ENCODE peak calls at places on chromosomes 11 and 22, in seven cellular contexts. I, W, A, Y, L, X and E are unnamed samples.

GRCh38 chr11:105621985-105622384 is 12.1 kb downstream of the GRIA4 start:
- DNase-seq in A (no peak), W (no peak), L (no peak), Y (no peak), X (no peak), I (no peak), E (no peak)

GRCh38 chr11:92605667-92606066 is 363.8 kb upstream of the MTNR1B start:
- DNase-seq in I (no peak), W (no peak), A (no peak), Y (no peak), X (no peak), L (peak; percentile 6), E (no peak)

GRCh38 chr11:109267293-109268095 is 154.5 kb upstream of the C11orf87 start:
- DNase-seq in L (no peak), A (no peak), Y (no peak), I (no peak), W (no peak), X (peak; percentile 19), E (no peak)

GRCh38 chr11:67347964-67348749 is 5.2 kb downstream of the POLD4 start:
- DNase-seq in X (no peak), A (no peak), W (no peak), I (no peak), L (no peak), Y (no peak), E (no peak)

GRCh38 chr11:60786811-60787567 is 1.9 kb downstream of the MS4A10 start:
- DNase-seq in A (peak; percentile 70), X (peak; percentile 31), L (no peak), W (no peak), Y (no peak), I (no peak), E (no peak)

GRCh38 chr22:21041937-21042336 is 3.8 kb upstream of the LRRC74B start:
- DNase-seq in I (no peak), L (no peak), W (no peak), X (no peak), A (no peak), Y (no peak), E (no peak)

GRCh38 chr11:96798445-96798844 is 408.6 kb downstream of the JRKL start:
- DNase-seq in L (no peak), W (peak; percentile 4), I (no peak), Y (no peak), X (no peak), A (no peak), E (no peak)

GRCh38 chr11:117833401-117833891 is 8.9 kb upstream of the FXYD2 start:
- DNase-seq in I (peak; percentile 47), A (no peak), Y (peak; percentile 99), L (no peak), W (peak; percentile 31), X (no peak), E (no peak)

GRCh38 chr11:86484164-86484794 is 109.6 kb downstream of the CCDC81 start:
- DNase-seq in Y (no peak), L (no peak), I (peak; percentile 62), A (peak; percentile 97), W (no peak), X (peak; percentile 90), E (no peak)

GRCh38 chr11:126731526-126731925 is 269.0 kb downstream of the KIRREL3 start:
- DNase-seq in Y (no peak), W (no peak), I (no peak), A (no peak), X (no peak), L (no peak), E (no peak)

GRCh38 chr22:46681010-46681409 is 57.0 kb downstream of the CERK start:
- DNase-seq in X (no peak), W (peak; percentile 19), A (no peak), L (no peak), Y (no peak), I (no peak), E (no peak)

GRCh38 chr11:66586136-66586535 is 6.7 kb downstream of the CCDC87 start:
- DNase-seq in A (no peak), L (no peak), W (no peak), X (no peak), Y (no peak), I (no peak), E (no peak)

GRCh38 chr11:103609117-103610066 is 427.0 kb upstream of the DDI1 start:
- DNase-seq in Y (no peak), A (peak; percentile 93), L (no peak), I (peak; percentile 57), X (peak; percentile 96), W (no peak), E (no peak)

GRCh38 chr11:18617688-18618340 is 16.3 kb downstream of the SPTY2D1 start:
- DNase-seq in I (no peak), W (no peak), A (peak; percentile 37), Y (no peak), L (no peak), X (peak; percentile 56), E (peak; percentile 81)

GRCh38 chr11:111565111-111565720 is 24.7 kb downstream of the LAYN start:
- DNase-seq in A (peak; percentile 61), X (peak; percentile 73), Y (peak; percentile 66), I (peak; percentile 68), L (peak; percentile 25), W (peak; percentile 86), E (peak; percentile 60)

GRCh38 chr11:113992459-113993105 is 17.7 kb downstream of the HTR3A start:
- DNase-seq in A (no peak), X (no peak), I (no peak), L (no peak), W (no peak), Y (peak; percentile 55), E (no peak)

GRCh38 chr11:70586261-70587094 is 188.1 kb downstream of the CTTN start:
- DNase-seq in I (no peak), Y (no peak), L (no peak), X (no peak), W (no peak), A (no peak), E (no peak)

GRCh38 chr11:45053736-45054446 is 92.5 kb upstream of the PRDM11 start:
- DNase-seq in X (no peak), Y (no peak), I (no peak), L (no peak), A (no peak), W (no peak), E (no peak)

GRCh38 chr11:75185866-75186265 is 35.0 kb downstream of the SLCO2B1 start:
- DNase-seq in I (no peak), X (no peak), Y (no peak), W (no peak), L (no peak), A (no peak), E (no peak)

GRCh38 chr11:65305501-65306268 is 9.0 kb upstream of the CDC42EP2 start:
- DNase-seq in W (no peak), I (no peak), L (no peak), X (no peak), A (no peak), Y (no peak), E (no peak)

GRCh38 chr11:130217133-130217631 is 57.6 kb downstream of the ST14 start:
- DNase-seq in A (no peak), I (no peak), L (no peak), W (no peak), Y (no peak), X (no peak), E (no peak)